ENCODE peak calls at places on chromosomes 2 and 18, in seven cellular contexts. P, K, R, X, W, U and M are unnamed samples.

GRCh38 chr2:73259704-73260337 is 24.5 kb downstream of the FBXO41 start:
- DNase-seq in W (no peak), X (no peak), K (no peak), U (no peak), R (no peak), P (no peak), M (no peak)

GRCh38 chr2:12436483-12436882 is 280.3 kb upstream of the TRIB2 start:
- DNase-seq in K (no peak), U (no peak), X (no peak), P (no peak), W (no peak), R (no peak), M (no peak)

GRCh38 chr18:29979884-29980283 is 1062.7 kb downstream of the DSC3 start:
- DNase-seq in X (no peak), W (no peak), R (no peak), U (no peak), P (peak), K (no peak), M (peak)

GRCh38 chr2:12948231-12948962 is 231.7 kb downstream of the TRIB2 start:
- DNase-seq in X (no peak), P (peak), W (peak), U (no peak), R (no peak), K (no peak), M (no peak)

GRCh38 chr2:209686417-209686816 is 85.2 kb upstream of the UNC80 start:
- DNase-seq in R (no peak), W (no peak), K (no peak), U (no peak), X (no peak), P (no peak), M (no peak)

GRCh38 chr2:73418343-73418742 is 32.7 kb downstream of the ALMS1 start:
- DNase-seq in K (no peak), X (peak), R (no peak), W (peak), P (peak), U (peak), M (peak)

GRCh38 chr2:43225093-43225787 is 1.2 kb downstream of the ZFP36L2 start:
- DNase-seq in P (peak), K (peak), R (peak), U (peak), X (peak), W (peak), M (no peak)

GRCh38 chr2:136327162-136327852 is 209.4 kb upstream of the CXCR4 start:
- DNase-seq in X (no peak), U (no peak), P (peak), R (peak), K (no peak), W (no peak), M (no peak)

GRCh38 chr2:131132729-131133128 is 27.6 kb downstream of the PLEKHB2 start:
- DNase-seq in X (no peak), U (no peak), W (no peak), K (no peak), P (no peak), R (no peak), M (no peak)

GRCh38 chr2:190533968-190534309 is 583 bp downstream of the NEMP2 start:
- DNase-seq in U (no peak), X (peak), K (no peak), R (peak), P (no peak), W (no peak), M (no peak)

GRCh38 chr2:171522057-171522803 is at the start of gene CYBRD1:
- DNase-seq in U (peak), K (peak), X (peak), R (peak), P (peak), W (peak), M (peak)

GRCh38 chr2:140201572-140201971 is 1421.4 kb upstream of the NXPH2 start:
- DNase-seq in U (no peak), K (no peak), P (no peak), W (no peak), R (no peak), X (no peak), M (no peak)

GRCh38 chr2:64400103-64400728 is 53.7 kb upstream of the LGALSL start:
- DNase-seq in K (no peak), U (no peak), P (no peak), R (no peak), W (no peak), X (no peak), M (no peak)

GRCh38 chr2:83081835-83082522 is 1377.1 kb downstream of the SUCLG1 start:
- DNase-seq in U (peak), R (no peak), K (no peak), P (peak), W (peak), X (no peak), M (peak)

GRCh38 chr2:109558076-109558882 is 55.5 kb downstream of the SEPTIN10 start:
- DNase-seq in U (peak), P (peak), X (no peak), R (no peak), K (no peak), W (no peak), M (peak)

GRCh38 chr2:60552096-60552850 is 1.2 kb downstream of the BCL11A start:
- DNase-seq in P (no peak), X (peak), U (no peak), K (no peak), R (peak), W (no peak), M (no peak)

GRCh38 chr2:110806053-110806452 is 73.7 kb downstream of the ACOXL start:
- DNase-seq in P (no peak), R (peak), X (no peak), U (no peak), W (no peak), K (no peak), M (no peak)

GRCh38 chr2:238279324-238279682 is 9.1 kb downstream of the PER2 start:
- DNase-seq in W (no peak), P (no peak), U (no peak), K (peak), R (no peak), X (no peak), M (no peak)

GRCh38 chr2:69138793-69139510 is 126.0 kb downstream of the ANTXR1 start:
- DNase-seq in U (peak), R (no peak), X (no peak), K (peak), P (peak), W (peak), M (peak)

GRCh38 chr18:841647-842370 is 29.8 kb upstream of the YES1 start:
- DNase-seq in R (no peak), X (no peak), P (no peak), U (no peak), W (no peak), K (no peak), M (no peak)

GRCh38 chr2:225494100-225494459 is 94.6 kb downstream of the NYAP2 start:
- DNase-seq in R (no peak), W (no peak), P (no peak), K (no peak), X (no peak), U (no peak), M (peak)

GRCh38 chr18:34977787-34978532 is 63.3 kb upstream of the MAPRE2 start:
- DNase-seq in W (no peak), P (no peak), K (no peak), X (peak), R (peak), U (no peak), M (no peak)

GRCh38 chr2:49259926-49260325 is 105.6 kb upstream of the FSHR start:
- DNase-seq in K (no peak), W (no peak), X (no peak), P (no peak), R (no peak), U (no peak), M (no peak)

GRCh38 chr18:48295586-48296311 is 113.4 kb downstream of the ZBTB7C start:
- DNase-seq in X (no peak), P (peak), U (no peak), R (no peak), W (no peak), K (no peak), M (no peak)

GRCh38 chr2:239355724-239356123 is 45.1 kb downstream of the HDAC4 start:
- DNase-seq in K (no peak), P (peak), X (no peak), U (peak), W (no peak), R (no peak), M (no peak)

GRCh38 chr2:42339191-42339912 is 21.7 kb downstream of the COX7A2L start:
- DNase-seq in P (no peak), X (no peak), K (no peak), U (no peak), R (no peak), W (no peak), M (no peak)

GRCh38 chr2:28291811-28292455 is 100.7 kb upstream of the FOSL2 start:
- DNase-seq in W (no peak), P (peak), K (no peak), U (no peak), X (no peak), R (no peak), M (no peak)

GRCh38 chr2:219125886-219126270 is 34.7 kb downstream of the NHEJ1 start:
- DNase-seq in U (no peak), X (no peak), K (no peak), P (peak), W (no peak), R (no peak), M (no peak)

GRCh38 chr2:154402138-154402714 is 296.3 kb upstream of the KCNJ3 start:
- DNase-seq in W (no peak), R (peak), P (peak), K (no peak), X (no peak), U (no peak), M (peak)

GRCh38 chr2:168188011-168188410 is 59.4 kb downstream of the STK39 start:
- DNase-seq in R (no peak), W (no peak), K (no peak), U (no peak), P (no peak), X (no peak), M (no peak)

GRCh38 chr2:168192839-168193616 is 54.4 kb downstream of the STK39 start:
- DNase-seq in P (no peak), K (no peak), R (no peak), U (no peak), W (no peak), X (no peak), M (no peak)

GRCh38 chr2:168190590-168191336 is 56.6 kb downstream of the STK39 start:
- DNase-seq in R (no peak), K (no peak), W (no peak), P (no peak), U (no peak), X (no peak), M (no peak)

GRCh38 chr2:168192143-168192785 is 55.1 kb downstream of the STK39 start:
- DNase-seq in W (no peak), X (peak), R (no peak), P (no peak), U (peak), K (no peak), M (no peak)

GRCh38 chr2:168189835-168190426 is 57.5 kb downstream of the STK39 start:
- DNase-seq in X (no peak), W (peak), R (no peak), K (peak), P (peak), U (no peak), M (no peak)
- H3K4me3 ChIP-seq in X (no peak), W (no peak), R (no peak), K (no peak), P (no peak), U (no peak), M (no peak)

DNA sequence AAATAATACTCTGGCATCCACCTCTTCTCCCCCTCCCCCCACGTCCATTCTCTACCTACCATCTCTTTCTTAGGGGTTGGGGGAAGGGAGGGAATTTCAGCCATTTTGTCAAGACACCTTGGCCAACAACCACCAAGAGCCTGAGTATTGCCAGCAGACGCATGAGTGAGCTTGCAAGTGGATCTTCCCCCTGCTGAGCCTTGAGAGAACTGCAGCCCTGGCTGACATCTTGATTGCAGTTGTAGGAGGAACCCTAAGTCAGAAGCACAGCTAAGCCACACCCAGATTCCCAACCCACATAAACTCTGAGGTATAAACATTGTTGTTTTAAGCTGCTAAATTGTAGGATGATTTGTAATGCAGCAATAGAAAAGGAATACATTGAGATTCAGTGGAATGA is 165.6 kb downstream of the TMEFF2 start:
- DNase-seq in U (no peak), P (peak), X (no peak), R (peak), W (no peak), K (no peak), M (no peak)
- TF ChIP-seq CTCF in U (no peak), P (peak), X (no peak), R (peak), W (peak), K (no peak), M (peak)

GRCh38 chr2:99879481-99879880 is 262.9 kb downstream of the AFF3 start:
- DNase-seq in P (peak), U (no peak), R (no peak), X (no peak), K (no peak), W (no peak), M (no peak)

GRCh38 chr2:99878951-99879350 is 263.4 kb downstream of the AFF3 start:
- DNase-seq in X (no peak), R (no peak), P (peak), W (peak), K (no peak), U (no peak), M (no peak)

GRCh38 chr2:99877963-99878362 is 264.4 kb downstream of the AFF3 start:
- DNase-seq in X (no peak), R (no peak), W (no peak), U (no peak), P (no peak), K (no peak), M (no peak)

GRCh38 chr2:99875627-99876026 is 266.8 kb downstream of the AFF3 start:
- DNase-seq in P (no peak), W (no peak), U (no peak), K (no peak), X (no peak), R (no peak), M (no peak)

DNA sequence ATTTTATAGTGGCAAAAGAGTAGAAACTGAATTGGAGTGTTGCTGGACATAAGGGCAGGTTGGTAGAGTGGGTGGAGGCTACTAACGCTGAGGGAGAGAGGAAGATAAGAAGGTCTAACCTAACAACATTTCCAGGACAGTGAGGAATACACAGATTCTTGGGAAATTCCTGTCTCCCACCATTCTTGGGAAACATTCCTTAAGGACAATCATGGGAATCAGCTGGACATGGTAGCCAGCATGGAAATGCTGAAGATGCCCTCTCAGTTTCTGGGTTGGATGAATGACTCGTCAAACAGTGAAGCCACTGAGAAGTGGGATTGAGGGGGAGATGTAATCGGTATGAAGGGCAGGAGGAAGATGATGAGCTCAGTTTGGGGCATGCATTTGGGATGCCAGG is 265.4 kb downstream of the AFF3 start:
- DNase-seq in R (no peak), X (no peak), P (no peak), K (no peak), U (no peak), W (no peak), M (no peak)
- H3K4me3 ChIP-seq in R (no peak), X (no peak), P (no peak), K (no peak), U (no peak), W (no peak), M (no peak)

GRCh38 chr18:65721634-65722033 is 29.2 kb upstream of the CDH7 start:
- DNase-seq in K (no peak), P (no peak), R (no peak), U (no peak), X (no peak), W (no peak), M (no peak)

GRCh38 chr18:65725421-65726050 is 25.3 kb upstream of the CDH7 start:
- DNase-seq in X (no peak), K (no peak), P (no peak), U (no peak), W (no peak), R (peak), M (peak)
- TF ChIP-seq CTCF in X (no peak), K (peak), P (no peak), U (no peak), W (no peak), R (no peak), M (peak)

DNA sequence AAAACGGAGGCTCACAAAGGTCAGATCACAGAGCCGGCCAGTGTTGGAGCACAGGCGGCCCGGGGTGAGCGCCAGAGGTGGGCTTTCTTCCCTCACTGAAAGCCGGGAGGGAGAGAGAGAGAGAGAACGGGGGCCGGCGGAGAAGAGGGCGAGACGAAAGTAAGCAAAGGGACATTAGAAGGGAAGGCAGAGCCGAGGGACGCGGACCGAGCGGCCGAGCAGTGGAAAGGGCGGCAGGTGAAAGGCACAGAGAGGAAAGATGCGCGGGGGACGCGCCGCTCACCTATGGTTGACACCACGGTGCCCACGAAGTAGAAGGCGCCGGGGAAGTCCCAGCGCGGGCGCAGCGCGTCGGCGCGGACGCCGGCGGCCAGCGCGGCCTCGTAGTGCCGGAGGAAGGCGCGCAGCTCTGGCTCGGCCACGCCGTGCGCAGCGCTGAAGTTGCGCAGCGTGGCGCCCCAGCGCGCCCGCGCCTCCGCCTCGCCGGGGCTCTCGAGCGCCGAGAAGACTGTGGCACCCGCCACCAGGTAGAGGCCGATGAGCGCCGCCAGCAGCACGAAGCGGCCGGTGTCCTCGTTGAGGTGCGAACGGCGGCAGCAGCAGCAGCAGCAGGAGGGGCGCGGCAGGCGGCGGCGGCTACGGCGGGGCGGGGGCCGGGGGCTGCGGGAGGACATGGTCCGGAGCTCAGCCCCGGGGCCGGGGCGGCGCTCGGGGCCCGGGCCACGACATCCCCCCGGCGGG is 166.9 kb downstream of the MSH2 start:
- DNase-seq in R (peak), P (peak), K (no peak), U (no peak), W (no peak), X (no peak), M (no peak)
- H3K4me3 ChIP-seq in R (peak), P (no peak), K (peak), U (no peak), W (peak), X (no peak), M (peak)

GRCh38 chr2:65686928-65687521 is 254.6 kb upstream of the SPRED2 start:
- DNase-seq in R (no peak), X (no peak), W (no peak), P (no peak), U (no peak), K (no peak), M (no peak)
- TF ChIP-seq CTCF in R (no peak), X (no peak), W (no peak), P (no peak), U (no peak), K (peak), M (no peak)

GRCh38 chr2:127407661-127408003 is 10.6 kb upstream of the PROC start:
- DNase-seq in R (no peak), W (no peak), U (no peak), K (no peak), X (no peak), P (no peak), M (no peak)
- H3K4me3 ChIP-seq in R (peak), W (peak), U (peak), K (no peak), X (peak), P (no peak), M (no peak)

GRCh38 chr2:230983566-230983965 is 12.4 kb upstream of the SPATA3 start:
- DNase-seq in W (no peak), K (no peak), X (no peak), U (no peak), P (no peak), R (peak), M (no peak)
- TF ChIP-seq CTCF in W (no peak), K (no peak), X (no peak), U (no peak), P (no peak), R (peak), M (no peak)